ENCODE peak calls at places on chromosomes 11 and 22, in five cellular contexts. Y, E, B, O and H are unnamed samples.

GRCh38 chr11:64304316-64305072 is 830 bp upstream of the ESRRA start:
- DNase-seq in Y (peak; percentile 77), E (peak; percentile 96), B (peak; percentile 92), O (peak; percentile 93), H (peak; percentile 85)

GRCh38 chr11:59678813-59679165 is 10.0 kb upstream of the PATL1 start:
- DNase-seq in Y (no peak), E (no peak), B (no peak), O (no peak), H (no peak)

GRCh38 chr22:41966607-41967240 is 2.5 kb upstream of the SEPTIN3 start:
- DNase-seq in Y (no peak), E (no peak), B (peak; percentile 92), O (peak; percentile 88), H (no peak)

GRCh38 chr22:19773470-19774040 is 13.0 kb downstream of the TBX1 start:
- DNase-seq in Y (no peak), E (no peak), B (no peak), O (no peak), H (no peak)

GRCh38 chr22:36770946-36771340 is 5.0 kb downstream of the IFT27 start:
- DNase-seq in Y (no peak), E (no peak), B (no peak), O (no peak), H (no peak)

GRCh38 chr11:57158582-57158981 is 23.2 kb upstream of the LRRC55 start:
- DNase-seq in Y (no peak), E (no peak), B (no peak), O (no peak), H (no peak)

GRCh38 chr11:11451501-11452005 is 98.5 kb upstream of the CSNK2A3 start:
- DNase-seq in Y (no peak), E (no peak), B (no peak), O (peak; percentile 5), H (no peak)

GRCh38 chr22:27650572-27650971 is 151.0 kb downstream of the MN1 start:
- DNase-seq in Y (no peak), E (no peak), B (no peak), O (no peak), H (no peak)

GRCh38 chr11:119316729-119317591 is at the start of gene MCAM:
- DNase-seq in Y (no peak), E (no peak), B (peak; percentile 71), O (peak; percentile 51), H (no peak)

GRCh38 chr22:45319319-45319675 is 9.6 kb downstream of the FAM118A start:
- DNase-seq in Y (no peak), E (no peak), B (peak; percentile 29), O (peak; percentile 74), H (no peak)

GRCh38 chr11:75891947-75892739 is 77.1 kb downstream of the UVRAG start:
- DNase-seq in Y (no peak), E (no peak), B (no peak), O (no peak), H (no peak)

GRCh38 chr11:119419834-119420492 is 3.0 kb downstream of the THY1 start:
- DNase-seq in Y (no peak), E (no peak), B (no peak), O (no peak), H (no peak)

GRCh38 chr11:68459886-68460740 is 439 bp upstream of the PPP6R3 start:
- DNase-seq in Y (peak; percentile 96), E (peak; percentile 99), B (peak; percentile 100), O (peak; percentile 100), H (peak; percentile 96)

GRCh38 chr11:7639643-7640025 is 33.7 kb downstream of the CYB5R2 start:
- DNase-seq in Y (no peak), E (no peak), B (no peak), O (no peak), H (no peak)

GRCh38 chr11:108708173-108708572 is 43.3 kb downstream of the DDX10 start:
- DNase-seq in Y (no peak), E (no peak), B (no peak), O (no peak), H (no peak)

GRCh38 chr11:61919113-61919840 is 1.9 kb upstream of the RAB3IL1 start:
- DNase-seq in Y (no peak), E (peak; percentile 62), B (no peak), O (no peak), H (no peak)

GRCh38 chr11:11391796-11392195 is 38.7 kb upstream of the CSNK2A3 start:
- DNase-seq in Y (peak; percentile 45), E (no peak), B (peak; percentile 88), O (peak; percentile 88), H (no peak)

GRCh38 chr22:17104336-17104935 is 16.7 kb downstream of the TMEM121B start:
- DNase-seq in Y (no peak), E (no peak), B (no peak), O (no peak), H (no peak)

GRCh38 chr22:23696326-23696851 is 5.6 kb downstream of the RGL4 start:
- DNase-seq in Y (no peak), E (no peak), B (no peak), O (peak; percentile 56), H (peak; percentile 62)

GRCh38 chr11:43197357-43197756 is 114.4 kb upstream of the API5 start:
- DNase-seq in Y (no peak), E (no peak), B (no peak), O (no peak), H (no peak)

GRCh38 chr22:43465291-43466015 is 53.6 kb downstream of the MPPED1 start:
- DNase-seq in Y (no peak), E (no peak), B (no peak), O (no peak), H (no peak)

GRCh38 chr11:119421941-119422504 is 949 bp downstream of the THY1 start:
- DNase-seq in Y (no peak), E (no peak), B (peak; percentile 25), O (peak; percentile 41), H (no peak)

GRCh38 chr11:35332524-35332923 is 86.8 kb downstream of the SLC1A2 start:
- DNase-seq in Y (no peak), E (no peak), B (no peak), O (no peak), H (no peak)

GRCh38 chr11:116537121-116537520 is 235.7 kb downstream of the BUD13 start:
- DNase-seq in Y (no peak), E (no peak), B (no peak), O (no peak), H (no peak)

GRCh38 chr11:47394050-47394321 is 14.4 kb upstream of the SLC39A13 start:
- DNase-seq in Y (no peak), E (no peak), B (no peak), O (no peak), H (no peak)

GRCh38 chr11:117814766-117815261 is 9.7 kb downstream of the FXYD2 start:
- DNase-seq in Y (no peak), E (peak; percentile 74), B (no peak), O (peak; percentile 42), H (peak; percentile 82)

GRCh38 chr11:44950036-44950624 is 553 bp downstream of the TP53I11 start:
- DNase-seq in Y (no peak), E (no peak), B (no peak), O (no peak), H (peak; percentile 26)

GRCh38 chr11:86740628-86741488 is 59.5 kb upstream of the PRSS23 start:
- DNase-seq in Y (peak; percentile 39), E (peak; percentile 85), B (peak; percentile 96), O (peak; percentile 97), H (no peak)

GRCh38 chr22:25564320-25564978 is at the start of gene GRK3:
- DNase-seq in Y (no peak), E (peak; percentile 60), B (peak; percentile 57), O (peak; percentile 68), H (peak; percentile 65)

GRCh38 chr11:46345131-46345597 is 2.1 kb upstream of the DGKZ start:
- DNase-seq in Y (no peak), E (no peak), B (no peak), O (no peak), H (no peak)

GRCh38 chr11:93031386-93031785 is 61.9 kb downstream of the MTNR1B start:
- DNase-seq in Y (no peak), E (no peak), B (no peak), O (peak; percentile 25), H (no peak)

GRCh38 chr22:45830531-45831245 is 146.3 kb downstream of the WNT7B start:
- DNase-seq in Y (no peak), E (no peak), B (peak; percentile 85), O (peak; percentile 11), H (no peak)

GRCh38 chr22:22111267-22111751 is 128.7 kb upstream of the TOP3B start:
- DNase-seq in Y (no peak), E (no peak), B (peak; percentile 41), O (peak; percentile 58), H (no peak)

GRCh38 chr11:23151819-23152218 is 291.5 kb upstream of the CCDC179 start:
- DNase-seq in Y (no peak), E (no peak), B (no peak), O (no peak), H (no peak)

GRCh38 chr22:49869091-49869830 is 15.6 kb downstream of the ZBED4 start:
- DNase-seq in Y (no peak), E (no peak), B (no peak), O (no peak), H (no peak)
- H3K9me3 ChIP-seq in Y (peaks cover 12% of the 10 kb centered on the region), E (peaks cover 3% of the 10 kb centered on the region), B (peaks cover 39% of the 10 kb centered on the region), O (no peaks in the 10 kb centered on the region), H (peaks cover 4% of the 10 kb centered on the region)

DNA sequence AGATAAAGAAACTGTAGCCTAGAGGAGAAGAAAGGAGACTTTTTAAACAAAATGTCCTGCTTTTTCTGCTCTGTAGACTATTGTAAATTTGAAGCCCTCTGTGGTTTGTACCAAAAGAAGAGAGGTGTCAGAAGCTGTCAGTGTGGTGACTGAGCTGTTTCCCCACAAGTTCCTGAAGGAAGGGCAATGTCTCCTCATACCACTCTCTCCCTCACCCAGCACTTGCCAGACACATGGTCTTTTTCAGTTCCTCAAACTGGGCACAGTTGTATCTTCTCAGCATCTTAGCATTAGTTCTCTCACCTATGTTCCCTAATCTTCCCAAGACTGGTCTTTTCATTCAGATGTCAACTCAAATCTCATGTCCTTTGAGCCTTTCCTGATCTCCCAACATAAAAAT is 4.3 kb downstream of the BCO2 start:
- DNase-seq in Y (no peak), E (no peak), B (no peak), O (no peak), H (no peak)
- H3K9me3 ChIP-seq in Y (no peaks in the 10 kb centered on the region), E (no peaks in the 10 kb centered on the region), B (no peaks in the 10 kb centered on the region), O (no peaks in the 10 kb centered on the region), H (no peaks in the 10 kb centered on the region)

GRCh38 chr22:47274196-47274595 is 511.7 kb downstream of the TBC1D22A start:
- DNase-seq in Y (no peak), E (no peak), B (no peak), O (no peak), H (no peak)
- H3K9me3 ChIP-seq in Y (peaks cover 7% of the 10 kb centered on the region), E (no peaks in the 10 kb centered on the region), B (peaks cover 6% of the 10 kb centered on the region), O (peaks cover 3% of the 10 kb centered on the region), H (no peaks in the 10 kb centered on the region)

DNA sequence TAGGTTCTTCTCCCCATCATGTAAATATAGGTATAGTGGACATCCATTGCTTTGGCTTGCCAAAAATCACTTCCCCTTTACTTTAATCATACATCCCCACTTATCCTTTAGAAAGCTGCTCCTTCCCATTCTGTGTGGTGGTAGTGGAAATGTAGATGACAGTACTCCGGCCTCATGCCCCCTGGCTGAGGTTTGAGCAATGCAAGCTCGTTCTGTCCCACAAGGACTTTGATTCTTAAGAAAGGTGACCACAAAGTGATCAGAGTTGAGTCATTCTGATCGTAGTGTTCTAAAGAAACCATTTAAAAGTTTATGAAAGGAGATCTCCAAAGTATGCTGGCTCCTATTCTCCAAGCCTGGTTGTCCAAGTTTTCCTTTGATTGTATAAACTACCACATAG is 10.9 kb downstream of the TUG1 start:
- DNase-seq in Y (no peak), E (no peak), B (no peak), O (no peak), H (no peak)
- H3K9me3 ChIP-seq in Y (peaks cover 69% of the 10 kb centered on the region), E (no peaks in the 10 kb centered on the region), B (peaks cover 9% of the 10 kb centered on the region), O (no peaks in the 10 kb centered on the region), H (peaks cover 56% of the 10 kb centered on the region)